ENCODE peak calls at places on chromosomes 12 and 14, in six cellular contexts. One of them, this sample, is unnamed.

GRCh38 chr12:96766232-96766631 is 140.8 kb upstream of the NEDD1 start:
- DNase-seq in GM23338: peak
- DNase-seq in fibroblast of lung: no peak
- DNase-seq in CD8-positive, alpha-beta T cell: no peak
- DNase-seq in foreskin fibroblast: no peak
- DNase-seq in A549: peak
- DNase-seq in this sample: no peak

GRCh38 chr14:82441270-82441669 is 907.6 kb upstream of the SEL1L start:
- DNase-seq in GM23338: no peak
- DNase-seq in fibroblast of lung: no peak
- DNase-seq in CD8-positive, alpha-beta T cell: no peak
- DNase-seq in foreskin fibroblast: no peak
- DNase-seq in A549: no peak
- DNase-seq in this sample: no peak

GRCh38 chr12:49980501-49981158 is 7.9 kb downstream of the AQP6 start:
- DNase-seq in GM23338: no peak
- DNase-seq in fibroblast of lung: no peak
- DNase-seq in CD8-positive, alpha-beta T cell: no peak
- DNase-seq in foreskin fibroblast: no peak
- DNase-seq in A549: no peak
- DNase-seq in this sample: no peak

GRCh38 chr12:51171884-51172514 is 936 bp downstream of the TFCP2 start:
- DNase-seq in GM23338: peak
- DNase-seq in fibroblast of lung: peak
- DNase-seq in CD8-positive, alpha-beta T cell: no peak
- DNase-seq in foreskin fibroblast: peak
- DNase-seq in A549: no peak
- DNase-seq in this sample: peak

GRCh38 chr14:75885829-75886228 is 96.0 kb downstream of the TGFB3 start:
- DNase-seq in GM23338: no peak
- DNase-seq in fibroblast of lung: peak
- DNase-seq in CD8-positive, alpha-beta T cell: no peak
- DNase-seq in foreskin fibroblast: peak
- DNase-seq in A549: no peak
- DNase-seq in this sample: peak

GRCh38 chr12:46445093-46445492 is 72.5 kb upstream of the SLC38A2 start:
- DNase-seq in GM23338: no peak
- DNase-seq in fibroblast of lung: no peak
- DNase-seq in CD8-positive, alpha-beta T cell: no peak
- DNase-seq in foreskin fibroblast: no peak
- DNase-seq in A549: peak
- DNase-seq in this sample: no peak

GRCh38 chr14:94102768-94103482 is 7.6 kb upstream of the IFI27 start:
- DNase-seq in GM23338: no peak
- DNase-seq in fibroblast of lung: no peak
- DNase-seq in CD8-positive, alpha-beta T cell: no peak
- DNase-seq in foreskin fibroblast: no peak
- DNase-seq in A549: no peak
- DNase-seq in this sample: no peak

GRCh38 chr14:74085047-74085637 is 386 bp downstream of the LIN52 start:
- DNase-seq in GM23338: peak
- DNase-seq in fibroblast of lung: peak
- DNase-seq in CD8-positive, alpha-beta T cell: no peak
- DNase-seq in foreskin fibroblast: peak
- DNase-seq in A549: peak
- DNase-seq in this sample: peak

GRCh38 chr14:76473381-76474263 is 97.7 kb downstream of the ESRRB start:
- DNase-seq in GM23338: peak
- DNase-seq in fibroblast of lung: peak
- DNase-seq in CD8-positive, alpha-beta T cell: no peak
- DNase-seq in foreskin fibroblast: no peak
- DNase-seq in A549: no peak
- DNase-seq in this sample: peak

GRCh38 chr14:80446356-80446755 is 235.1 kb upstream of the DIO2 start:
- DNase-seq in GM23338: no peak
- DNase-seq in fibroblast of lung: peak
- DNase-seq in CD8-positive, alpha-beta T cell: no peak
- DNase-seq in foreskin fibroblast: peak
- DNase-seq in A549: no peak
- DNase-seq in this sample: no peak

GRCh38 chr14:77889971-77890442 is 90.1 kb downstream of the ADCK1 start:
- DNase-seq in GM23338: no peak
- DNase-seq in fibroblast of lung: peak
- DNase-seq in CD8-positive, alpha-beta T cell: no peak
- DNase-seq in foreskin fibroblast: peak
- DNase-seq in A549: no peak
- DNase-seq in this sample: peak

GRCh38 chr14:55556929-55557623 is 22.9 kb upstream of the KTN1 start:
- DNase-seq in GM23338: no peak
- DNase-seq in fibroblast of lung: peak
- DNase-seq in CD8-positive, alpha-beta T cell: no peak
- DNase-seq in foreskin fibroblast: peak
- DNase-seq in A549: peak
- DNase-seq in this sample: peak

GRCh38 chr12:123078114-123078465 is 72.8 kb downstream of the PITPNM2 start:
- DNase-seq in GM23338: no peak
- DNase-seq in fibroblast of lung: no peak
- DNase-seq in CD8-positive, alpha-beta T cell: no peak
- DNase-seq in foreskin fibroblast: no peak
- DNase-seq in A549: no peak
- DNase-seq in this sample: no peak

GRCh38 chr12:76266797-76267196 is 81.4 kb downstream of the BBS10 start:
- DNase-seq in GM23338: no peak
- DNase-seq in fibroblast of lung: peak
- DNase-seq in CD8-positive, alpha-beta T cell: no peak
- DNase-seq in foreskin fibroblast: peak
- DNase-seq in A549: peak
- DNase-seq in this sample: peak

GRCh38 chr12:53174881-53175491 is 5.5 kb upstream of the ZNF740 start:
- DNase-seq in GM23338: peak
- DNase-seq in fibroblast of lung: peak
- DNase-seq in CD8-positive, alpha-beta T cell: no peak
- DNase-seq in foreskin fibroblast: peak
- DNase-seq in A549: peak
- DNase-seq in this sample: no peak
- TF ChIP-seq CTCF in GM23338: peak
- TF ChIP-seq CTCF in fibroblast of lung: peak
- TF ChIP-seq CTCF in CD8-positive, alpha-beta T cell: no peak
- TF ChIP-seq CTCF in foreskin fibroblast: peak
- TF ChIP-seq CTCF in A549: peak
- TF ChIP-seq CTCF in this sample: peak

GRCh38 chr14:104845033-104845666 is 19.9 kb upstream of the CEP170B start:
- DNase-seq in GM23338: no peak
- DNase-seq in fibroblast of lung: no peak
- DNase-seq in CD8-positive, alpha-beta T cell: no peak
- DNase-seq in foreskin fibroblast: no peak
- DNase-seq in A549: no peak
- DNase-seq in this sample: no peak

GRCh38 chr14:104843442-104844305 is 21.4 kb upstream of the CEP170B start:
- DNase-seq in GM23338: peak
- DNase-seq in fibroblast of lung: no peak
- DNase-seq in CD8-positive, alpha-beta T cell: no peak
- DNase-seq in foreskin fibroblast: no peak
- DNase-seq in A549: no peak
- DNase-seq in this sample: no peak

GRCh38 chr14:104841730-104842129 is 23.3 kb upstream of the CEP170B start:
- DNase-seq in GM23338: no peak
- DNase-seq in fibroblast of lung: no peak
- DNase-seq in CD8-positive, alpha-beta T cell: no peak
- DNase-seq in foreskin fibroblast: no peak
- DNase-seq in A549: no peak
- DNase-seq in this sample: no peak

GRCh38 chr14:104844306-104845032 is 20.6 kb upstream of the CEP170B start:
- DNase-seq in GM23338: peak
- DNase-seq in fibroblast of lung: no peak
- DNase-seq in CD8-positive, alpha-beta T cell: no peak
- DNase-seq in foreskin fibroblast: no peak
- DNase-seq in A549: no peak
- DNase-seq in this sample: no peak

GRCh38 chr14:104843006-104843405 is 22.1 kb upstream of the CEP170B start:
- DNase-seq in GM23338: no peak
- DNase-seq in fibroblast of lung: no peak
- DNase-seq in CD8-positive, alpha-beta T cell: no peak
- DNase-seq in foreskin fibroblast: no peak
- DNase-seq in A549: no peak
- DNase-seq in this sample: no peak
- H3K4me3 ChIP-seq in GM23338: peak
- H3K4me3 ChIP-seq in fibroblast of lung: no peak
- H3K4me3 ChIP-seq in CD8-positive, alpha-beta T cell: no peak
- H3K4me3 ChIP-seq in foreskin fibroblast: no peak
- H3K4me3 ChIP-seq in A549: no peak
- H3K4me3 ChIP-seq in this sample: no peak

GRCh38 chr14:23181946-23182345 is 1.5 kb downstream of the SLC7A8 start:
- DNase-seq in GM23338: peak
- DNase-seq in fibroblast of lung: no peak
- DNase-seq in CD8-positive, alpha-beta T cell: no peak
- DNase-seq in foreskin fibroblast: no peak
- DNase-seq in A549: no peak
- DNase-seq in this sample: no peak
- TF ChIP-seq CTCF in GM23338: no peak
- TF ChIP-seq CTCF in fibroblast of lung: no peak
- TF ChIP-seq CTCF in CD8-positive, alpha-beta T cell: no peak
- TF ChIP-seq CTCF in foreskin fibroblast: no peak
- TF ChIP-seq CTCF in A549: no peak
- TF ChIP-seq CTCF in this sample: no peak

DNA sequence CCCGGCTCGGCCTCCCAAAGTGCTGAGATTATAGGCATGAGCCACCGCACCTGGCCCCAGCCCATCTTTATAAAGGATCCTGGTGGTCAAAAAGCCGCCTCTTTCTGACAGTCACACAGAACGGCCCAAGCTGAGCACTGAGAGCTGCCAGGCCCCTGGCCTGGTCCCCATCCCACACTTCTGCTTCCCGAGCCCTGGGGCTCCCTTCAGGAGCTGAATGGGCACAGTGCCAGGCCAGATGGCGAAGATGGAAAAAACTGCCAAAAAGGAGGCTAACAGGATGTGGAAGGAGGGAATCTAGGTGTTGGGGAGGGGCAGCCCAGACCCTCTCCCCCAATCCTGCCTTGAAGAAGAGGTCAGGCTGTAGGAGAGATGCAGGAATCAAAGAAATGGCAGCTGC is 5.1 kb downstream of the LPAR5 start:
- DNase-seq in GM23338: no peak
- DNase-seq in fibroblast of lung: no peak
- DNase-seq in CD8-positive, alpha-beta T cell: no peak
- DNase-seq in foreskin fibroblast: no peak
- DNase-seq in A549: no peak
- DNase-seq in this sample: no peak
- H3K4me3 ChIP-seq in GM23338: no peak
- H3K4me3 ChIP-seq in fibroblast of lung: no peak
- H3K4me3 ChIP-seq in CD8-positive, alpha-beta T cell: peak
- H3K4me3 ChIP-seq in foreskin fibroblast: no peak
- H3K4me3 ChIP-seq in A549: no peak
- H3K4me3 ChIP-seq in this sample: no peak

GRCh38 chr14:24315807-24316596 is 4.7 kb downstream of the LTB4R start:
- DNase-seq in GM23338: peak
- DNase-seq in fibroblast of lung: no peak
- DNase-seq in CD8-positive, alpha-beta T cell: no peak
- DNase-seq in foreskin fibroblast: peak
- DNase-seq in A549: no peak
- DNase-seq in this sample: no peak
- TF ChIP-seq CTCF in GM23338: peak
- TF ChIP-seq CTCF in fibroblast of lung: no peak
- TF ChIP-seq CTCF in CD8-positive, alpha-beta T cell: no peak
- TF ChIP-seq CTCF in foreskin fibroblast: no peak
- TF ChIP-seq CTCF in A549: no peak
- TF ChIP-seq CTCF in this sample: peak

DNA sequence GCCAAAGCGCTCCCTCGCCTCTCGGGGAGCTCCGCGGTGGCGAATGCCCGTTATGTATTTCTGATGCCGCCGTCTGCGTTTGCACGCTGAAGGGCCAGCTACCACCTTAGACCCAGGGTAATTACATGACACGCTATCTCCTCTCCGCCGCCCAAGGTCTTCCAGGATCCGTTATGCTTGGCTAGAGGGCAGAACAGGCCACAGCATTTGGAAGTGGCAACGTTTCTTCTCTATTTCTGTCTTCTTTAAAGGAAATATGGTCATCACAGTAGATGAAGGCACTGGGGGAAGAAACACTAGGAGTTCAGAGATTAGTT is 854 bp upstream of the MDGA2 start:
- DNase-seq in GM23338: no peak
- DNase-seq in fibroblast of lung: no peak
- DNase-seq in CD8-positive, alpha-beta T cell: no peak
- DNase-seq in foreskin fibroblast: no peak
- DNase-seq in A549: no peak
- DNase-seq in this sample: no peak
- H3K4me3 ChIP-seq in GM23338: peak
- H3K4me3 ChIP-seq in fibroblast of lung: no peak
- H3K4me3 ChIP-seq in CD8-positive, alpha-beta T cell: no peak
- H3K4me3 ChIP-seq in foreskin fibroblast: no peak
- H3K4me3 ChIP-seq in A549: peak
- H3K4me3 ChIP-seq in this sample: peak

GRCh38 chr12:54136844-54137580 is 51.8 kb downstream of the SMUG1 start:
- DNase-seq in GM23338: no peak
- DNase-seq in fibroblast of lung: no peak
- DNase-seq in CD8-positive, alpha-beta T cell: no peak
- DNase-seq in foreskin fibroblast: peak
- DNase-seq in A549: no peak
- DNase-seq in this sample: no peak
- TF ChIP-seq CTCF in GM23338: peak
- TF ChIP-seq CTCF in fibroblast of lung: no peak
- TF ChIP-seq CTCF in CD8-positive, alpha-beta T cell: no peak
- TF ChIP-seq CTCF in foreskin fibroblast: peak
- TF ChIP-seq CTCF in A549: no peak
- TF ChIP-seq CTCF in this sample: no peak

This sample was measured in astrocyte of the spinal cord.